ENCODE peak calls at places on chromosome 11, in six cellular contexts. L is nephron progenitor cell, W is psoas muscle, I is AG10803, V is neural progenitor cell, U is AG04450. H is an unnamed sample.

GRCh38 chr11:70389191-70389590 is 9.1 kb upstream of the CTTN start:
- DNase-seq in V (no peak), L (no peak), U (no peak), W (no peak), I (no peak), H (no peak)

GRCh38 chr11:27255447-27255828 is 107.6 kb downstream of the CCDC34 start:
- DNase-seq in I (peak; percentile 97), V (no peak), L (no peak), U (peak; percentile 54), W (no peak), H (no peak)

GRCh38 chr11:71094296-71095077 is 157.9 kb downstream of the SHANK2 start:
- DNase-seq in U (no peak), V (no peak), I (no peak), W (no peak), L (no peak), H (no peak)

GRCh38 chr11:134439181-134439580 is 27.1 kb upstream of the B3GAT1 start:
- DNase-seq in V (no peak), W (no peak), L (no peak), I (no peak), U (no peak), H (no peak)

GRCh38 chr11:73140213-73141030 is 1.7 kb downstream of the FCHSD2 start:
- DNase-seq in I (peak; percentile 29), U (no peak), V (peak; percentile 66), W (peak; percentile 28), L (peak; percentile 49), H (peak; percentile 84)

GRCh38 chr11:61331636-61332035 is 1.3 kb downstream of the DDB1 start:
- DNase-seq in W (no peak), V (no peak), L (no peak), I (no peak), U (no peak), H (no peak)

GRCh38 chr11:10930224-10930960 is 72.5 kb upstream of the ZBED5 start:
- DNase-seq in I (peak; percentile 39), U (no peak), V (no peak), W (no peak), L (no peak), H (no peak)

GRCh38 chr11:70569173-70569890 is 171.0 kb downstream of the CTTN start:
- DNase-seq in U (no peak), V (no peak), I (no peak), W (no peak), L (no peak), H (no peak)

GRCh38 chr11:7170431-7170830 is 81.3 kb upstream of the SYT9 start:
- DNase-seq in U (no peak), W (no peak), L (no peak), I (no peak), V (no peak), H (no peak)

GRCh38 chr11:75597636-75598035 is 35.6 kb downstream of the SERPINH1 start:
- DNase-seq in W (no peak), I (no peak), V (peak; percentile 80), U (no peak), L (peak; percentile 44), H (no peak)

GRCh38 chr11:1123970-1124369 is 33.8 kb upstream of the MUC5AC start:
- DNase-seq in V (no peak), U (no peak), L (no peak), W (no peak), I (no peak), H (no peak)

GRCh38 chr11:96614101-96614500 is 224.3 kb downstream of the JRKL start:
- DNase-seq in U (no peak), W (no peak), I (no peak), L (no peak), V (no peak), H (no peak)

GRCh38 chr11:34161812-34162506 is 56.5 kb downstream of the NAT10 start:
- DNase-seq in U (no peak), W (no peak), V (no peak), I (no peak), L (no peak), H (no peak)

GRCh38 chr11:14611939-14612338 is 31.7 kb upstream of the PDE3B start:
- DNase-seq in V (no peak), W (no peak), L (no peak), I (no peak), U (no peak), H (no peak)

GRCh38 chr11:1196516-1197391 is 26.1 kb upstream of the MUC5B start:
- DNase-seq in I (no peak), W (peak; percentile 7), U (no peak), V (no peak), L (no peak), H (peak; percentile 83)

GRCh38 chr11:3346587-3346986 is 32.4 kb downstream of the ZNF195 start:
- DNase-seq in W (no peak), U (no peak), L (no peak), V (no peak), I (no peak), H (peak; percentile 78)

GRCh38 chr11:69647349-69647748 is 6.4 kb downstream of the CCND1 start:
- DNase-seq in W (no peak), U (no peak), I (no peak), L (no peak), V (no peak), H (no peak)

GRCh38 chr11:102293873-102294601 is 23.2 kb upstream of the BIRC3 start:
- DNase-seq in V (peak; percentile 41), L (no peak), I (peak; percentile 69), W (no peak), U (no peak), H (no peak)

GRCh38 chr11:96361778-96362177 is 18.8 kb upstream of the MAML2 start:
- DNase-seq in I (no peak), L (no peak), W (no peak), U (no peak), V (no peak), H (no peak)

GRCh38 chr11:79066456-79067354 is 374.1 kb downstream of the TENM4 start:
- DNase-seq in I (no peak), W (no peak), V (peak; percentile 77), U (no peak), L (peak; percentile 21), H (no peak)

GRCh38 chr11:75333022-75333806 is 18.2 kb downstream of the ARRB1 start:
- DNase-seq in V (no peak), I (no peak), W (no peak), U (no peak), L (no peak), H (no peak)

GRCh38 chr11:43518407-43519165 is 159.9 kb downstream of the TTC17 start:
- DNase-seq in U (no peak), V (no peak), W (no peak), I (peak; percentile 26), L (no peak), H (no peak)

GRCh38 chr11:69683764-69684333 is 8.7 kb upstream of the LTO1 start:
- DNase-seq in W (no peak), I (no peak), U (no peak), V (peak; percentile 56), L (peak; percentile 34), H (no peak)

GRCh38 chr11:35914824-35915223 is 29.0 kb upstream of the LDLRAD3 start:
- DNase-seq in I (no peak), L (no peak), V (no peak), U (no peak), W (no peak), H (no peak)

GRCh38 chr11:60866911-60867870 is at the start of gene ZP1:
- DNase-seq in V (no peak), W (no peak), I (no peak), L (peak; percentile 36), U (no peak), H (no peak)

GRCh38 chr11:120612363-120613263 is 101.1 kb downstream of the GRIK4 start:
- DNase-seq in I (no peak), U (peak; percentile 53), V (no peak), W (no peak), L (no peak), H (no peak)

GRCh38 chr11:120608061-120608460 is 96.5 kb downstream of the GRIK4 start:
- DNase-seq in W (no peak), U (no peak), L (no peak), V (no peak), I (no peak), H (no peak)

GRCh38 chr11:120611576-120611975 is 100.0 kb downstream of the GRIK4 start:
- DNase-seq in V (no peak), W (no peak), U (no peak), L (no peak), I (no peak), H (no peak)

GRCh38 chr11:120608760-120609211 is 97.2 kb downstream of the GRIK4 start:
- DNase-seq in V (peak; percentile 36), L (no peak), U (no peak), I (peak; percentile 40), W (peak; percentile 27), H (no peak)

GRCh38 chr11:120610101-120610500 is 98.6 kb downstream of the GRIK4 start:
- DNase-seq in I (no peak), U (no peak), V (no peak), W (no peak), L (no peak), H (no peak)
- TF ChIP-seq CTCF in I (no peak), U (no peak), V (no peak), W (no peak), L (no peak), H (no peak)

GRCh38 chr11:90148900-90149299 is 14.4 kb downstream of the NAALAD2 start:
- DNase-seq in L (no peak), I (no peak), W (no peak), U (no peak), V (no peak), H (no peak)
- TF ChIP-seq CTCF in L (peak; percentile 13), I (no peak), W (no peak), U (no peak), V (peak; percentile 17), H (peak; percentile 31)

GRCh38 chr11:115134886-115135285 is 369.3 kb downstream of the CADM1 start:
- DNase-seq in V (no peak), U (no peak), W (no peak), I (no peak), L (no peak), H (no peak)

GRCh38 chr11:115135936-115136335 is 368.3 kb downstream of the CADM1 start:
- DNase-seq in V (no peak), U (no peak), W (no peak), I (no peak), L (no peak), H (no peak)

GRCh38 chr11:115133810-115134209 is 370.4 kb downstream of the CADM1 start:
- DNase-seq in W (no peak), L (no peak), V (no peak), I (no peak), U (no peak), H (no peak)

GRCh38 chr11:115129771-115130306 is 374.4 kb downstream of the CADM1 start:
- DNase-seq in U (no peak), L (peak; percentile 14), W (no peak), V (no peak), I (no peak), H (no peak)

DNA sequence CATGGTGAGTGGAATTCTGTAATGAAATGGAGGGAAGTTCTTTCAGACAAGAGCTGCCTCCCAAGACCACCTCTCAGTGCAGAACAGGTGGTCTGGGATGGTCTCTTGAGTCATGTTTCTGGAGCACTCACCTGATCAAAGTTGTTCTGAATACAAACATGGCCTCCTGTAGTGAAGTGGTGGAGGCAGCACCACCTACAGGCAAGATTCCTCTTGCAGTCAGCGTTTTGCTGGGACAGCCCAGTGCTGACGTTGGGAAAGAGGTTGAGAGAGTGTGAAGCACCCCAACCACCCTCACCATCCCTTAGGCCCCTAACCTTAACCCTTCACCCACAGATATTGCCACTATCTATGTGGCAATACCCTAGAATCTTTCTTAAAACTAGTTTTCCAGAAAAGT is 371.4 kb downstream of the CADM1 start:
- DNase-seq in L (no peak), U (no peak), I (no peak), V (no peak), W (no peak), H (no peak)
- TF ChIP-seq CTCF in L (no peak), U (peak; percentile 19), I (peak; percentile 15), V (peak; percentile 32), W (peak; percentile 18), H (no peak)

GRCh38 chr11:118217575-118217974 is 7.2 kb downstream of the JAML start:
- DNase-seq in U (no peak), I (no peak), L (no peak), V (no peak), W (no peak), H (no peak)
- TF ChIP-seq CTCF in U (no peak), I (no peak), L (no peak), V (no peak), W (no peak), H (no peak)

H was measured in osteocyte.